ENCODE peak calls at places on chromosomes 16 and 17, in four cellular contexts. Z is astrocyte of the spinal cord, Q is WTC11, A is pancreas. C is an unnamed sample.

GRCh38 chr17:3766783-3767182 is 34.2 kb downstream of the ITGAE start:
- DNase-seq in Z (no peak), Q (no peak), A (no peak), C (no peak)

GRCh38 chr16:66752379-66752778 is 970 bp upstream of the DYNC1LI2 start:
- DNase-seq in Z (no peak), Q (no peak), A (no peak), C (no peak)

GRCh38 chr16:74841904-74842303 is 67.3 kb upstream of the FA2H start:
- DNase-seq in Z (no peak), Q (no peak), A (no peak), C (no peak)

GRCh38 chr16:55515110-55515509 is 6.2 kb downstream of the LPCAT2 start:
- DNase-seq in Z (no peak), Q (no peak), A (no peak), C (peak; percentile 76)

GRCh38 chr17:67729903-67730302 is 12.2 kb downstream of the NOL11 start:
- DNase-seq in Z (no peak), Q (no peak), A (no peak), C (no peak)

GRCh38 chr17:48576479-48577309 is 1.5 kb downstream of the HOXB4 start:
- DNase-seq in Z (peak; percentile 68), Q (no peak), A (no peak), C (no peak)

GRCh38 chr17:29592850-29593545 is at the start of gene ANKRD13B:
- DNase-seq in Z (no peak), Q (peak; percentile 71), A (peak; percentile 84), C (no peak)

GRCh38 chr16:9050102-9050830 is 41.2 kb upstream of the HAPSTR1 start:
- DNase-seq in Z (no peak), Q (peak; percentile 84), A (no peak), C (peak; percentile 10)

GRCh38 chr17:48129981-48130380 is 22.4 kb downstream of the SNX11 start:
- DNase-seq in Z (no peak), Q (no peak), A (no peak), C (no peak)

C was measured in fibroblast of lung.